ENCODE peak calls at places on chromosomes 6 and 20, in five cellular contexts. K is naive thymus-derived CD4-positive, alpha-beta T cell; G is small intestine; E is tibial artery; P is transverse colon. Z is an unnamed sample. For H3K9me3, the result is how much of the 10 kb centered on the place peaks cover.

GRCh38 chr6:124069230-124069815 is 265.7 kb downstream of the NKAIN2 start:
- DNase-seq in K (no peak), G (no peak), E (no peak), P (no peak), Z (no peak)

GRCh38 chr6:73610444-73611275 is 43.1 kb downstream of the SLC17A5 start:
- DNase-seq in K (peak), G (peak), E (no peak), P (no peak), Z (no peak)

GRCh38 chr6:130913119-130913518 is 85.9 kb downstream of the SMLR1 start:
- DNase-seq in K (peak), G (peak), E (no peak), P (no peak), Z (no peak)

GRCh38 chr6:163814494-163815364 is 400.2 kb downstream of the QKI start:
- DNase-seq in K (no peak), G (no peak), E (no peak), P (no peak), Z (no peak)

GRCh38 chr20:18628330-18628941 is 40.6 kb downstream of the DTD1 start:
- DNase-seq in K (no peak), G (peak), E (no peak), P (peak), Z (peak)

GRCh38 chr6:25942561-25943147 is 12.2 kb upstream of the SLC17A2 start:
- DNase-seq in K (peak), G (peak), E (no peak), P (no peak), Z (no peak)

GRCh38 chr20:51801220-51801991 is 915 bp downstream of the SALL4 start:
- DNase-seq in K (no peak), G (no peak), E (no peak), P (no peak), Z (no peak)

GRCh38 chr6:70673601-70674000 is 5.9 kb downstream of the SMAP1 start:
- DNase-seq in K (no peak), G (no peak), E (no peak), P (no peak), Z (no peak)

GRCh38 chr6:69007781-69008180 is 372.7 kb downstream of the ADGRB3 start:
- DNase-seq in K (no peak), G (no peak), E (no peak), P (no peak), Z (no peak)

GRCh38 chr6:142871910-142872331 is 73.1 kb downstream of the HIVEP2 start:
- DNase-seq in K (peak), G (peak), E (no peak), P (peak), Z (peak)

GRCh38 chr20:51217347-51218045 is 194.6 kb upstream of the KCNG1 start:
- DNase-seq in K (no peak), G (no peak), E (no peak), P (no peak), Z (no peak)

GRCh38 chr20:1800180-1800579 is 95.0 kb upstream of the SIRPA start:
- DNase-seq in K (no peak), G (no peak), E (no peak), P (no peak), Z (no peak)

GRCh38 chr6:141607956-141608355 is 524.8 kb upstream of the GJE1 start:
- DNase-seq in K (no peak), G (no peak), E (no peak), P (no peak), Z (no peak)

GRCh38 chr6:158869010-158869603 is 49.9 kb upstream of the EZR start:
- DNase-seq in K (no peak), G (peak), E (no peak), P (no peak), Z (no peak)

GRCh38 chr20:7358670-7359069 is 581.6 kb downstream of the HAO1 start:
- DNase-seq in K (no peak), G (no peak), E (no peak), P (no peak), Z (no peak)

GRCh38 chr20:21183722-21184121 is 57.8 kb downstream of the KIZ start:
- DNase-seq in K (no peak), G (peak), E (no peak), P (no peak), Z (no peak)

GRCh38 chr6:89984926-89985743 is 90.9 kb downstream of the GJA10 start:
- DNase-seq in K (no peak), G (no peak), E (no peak), P (no peak), Z (no peak)

GRCh38 chr6:102127253-102127652 is 733.7 kb downstream of the GRIK2 start:
- DNase-seq in K (no peak), G (no peak), E (no peak), P (no peak), Z (no peak)

GRCh38 chr20:3744806-3745685 is 12.6 kb downstream of the HSPA12B start:
- DNase-seq in K (peak), G (peak), E (no peak), P (peak), Z (peak)

GRCh38 chr6:74578339-74578738 is 627.5 kb downstream of the COL12A1 start:
- DNase-seq in K (no peak), G (no peak), E (no peak), P (no peak), Z (no peak)

GRCh38 chr6:45054610-45055009 is 273.5 kb upstream of the RUNX2 start:
- DNase-seq in K (no peak), G (no peak), E (no peak), P (no peak), Z (no peak)

GRCh38 chr6:41682497-41682961 is 44.3 kb downstream of the MDFI start:
- DNase-seq in K (no peak), G (no peak), E (peak), P (no peak), Z (peak)

GRCh38 chr20:61127311-61128044 is 124.6 kb upstream of the CDH4 start:
- DNase-seq in K (no peak), G (no peak), E (no peak), P (no peak), Z (no peak)

GRCh38 chr6:38143191-38144154 is 323.9 kb downstream of the ZFAND3 start:
- DNase-seq in K (no peak), G (no peak), E (no peak), P (no peak), Z (no peak)

GRCh38 chr20:5808901-5809300 is 58.7 kb downstream of the SHLD1 start:
- DNase-seq in K (no peak), G (no peak), E (no peak), P (no peak), Z (no peak)

GRCh38 chr6:106117579-106117978 is 31.4 kb downstream of the PRDM1 start:
- DNase-seq in K (peak), G (peak), E (no peak), P (no peak), Z (peak)

GRCh38 chr20:37294262-37294981 is 5.0 kb downstream of the MANBAL start:
- DNase-seq in K (no peak), G (no peak), E (no peak), P (no peak), Z (no peak)

GRCh38 chr6:107115695-107116327 is 496 bp upstream of the BEND3 start:
- DNase-seq in K (peak), G (peak), E (no peak), P (peak), Z (peak)

DNA sequence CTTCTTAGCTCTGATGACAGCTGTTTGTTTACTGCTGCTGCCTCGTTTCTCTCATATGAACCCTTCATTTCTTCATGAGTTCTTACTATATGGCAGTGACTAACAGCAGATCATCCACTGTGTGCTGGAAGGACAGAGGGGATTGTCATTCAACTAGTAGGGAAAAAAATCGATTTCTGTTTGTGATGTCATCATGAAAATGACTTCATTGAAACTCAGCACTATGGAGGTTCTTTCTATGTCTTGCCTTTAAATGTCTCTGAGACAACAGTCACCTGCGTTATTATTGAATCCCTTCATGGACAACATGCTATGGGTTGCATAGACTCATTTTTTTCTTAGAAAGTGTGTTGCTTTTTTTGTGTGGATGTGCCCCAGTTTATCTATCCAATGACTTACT is 394.4 kb downstream of the DOK5 start:
- DNase-seq in K (no peak), G (no peak), E (no peak), P (no peak), Z (no peak)
- H3K9me3 ChIP-seq in K (under half), G (under half), E (under half), P (under half), Z (under half)

GRCh38 chr20:29123861-29124260 is 2133.6 kb upstream of the DEFB115 start:
- DNase-seq in K (no peak), G (no peak), E (no peak), P (no peak), Z (no peak)
- H3K9me3 ChIP-seq in K (under half), G (under half), E (under half), P (under half), Z (under half)

GRCh38 chr6:170130771-170131241 is 160.1 kb downstream of the DLL1 start:
- DNase-seq in K (no peak), G (no peak), E (peak), P (no peak), Z (no peak)

GRCh38 chr6:170131351-170131750 is 159.5 kb downstream of the DLL1 start:
- DNase-seq in K (no peak), G (no peak), E (peak), P (no peak), Z (peak)

GRCh38 chr6:170132011-170132521 is 158.8 kb downstream of the DLL1 start:
- DNase-seq in K (no peak), G (no peak), E (peak), P (no peak), Z (no peak)

GRCh38 chr6:170134077-170135040 is 156.5 kb downstream of the DLL1 start:
- DNase-seq in K (no peak), G (no peak), E (peak), P (no peak), Z (peak)

DNA sequence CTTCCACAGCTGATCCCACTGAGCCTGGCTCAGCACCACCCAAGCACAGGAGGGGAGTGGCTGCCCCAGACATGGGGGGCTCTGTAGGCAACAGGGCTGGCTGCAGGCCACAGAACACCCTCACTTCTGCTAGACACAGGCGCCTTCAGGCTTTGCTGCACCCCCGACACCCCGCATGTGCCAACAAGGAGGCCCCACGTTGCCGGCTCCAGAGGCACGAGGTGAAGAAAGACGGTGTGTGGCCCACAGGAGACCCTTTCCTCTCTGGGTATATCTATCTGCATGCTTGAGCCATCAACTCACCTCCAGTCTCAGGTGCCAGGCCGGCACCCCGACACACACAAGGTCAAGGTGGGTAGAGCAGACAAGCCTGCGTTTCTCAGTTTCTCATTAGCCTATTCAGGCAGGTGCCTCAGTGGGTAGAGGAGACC is 158.3 kb downstream of the DLL1 start:
- DNase-seq in K (no peak), G (no peak), E (no peak), P (no peak), Z (peak)
- H3K9me3 ChIP-seq in K (under half), G (under half), E (under half), P (under half), Z (under half)

DNA sequence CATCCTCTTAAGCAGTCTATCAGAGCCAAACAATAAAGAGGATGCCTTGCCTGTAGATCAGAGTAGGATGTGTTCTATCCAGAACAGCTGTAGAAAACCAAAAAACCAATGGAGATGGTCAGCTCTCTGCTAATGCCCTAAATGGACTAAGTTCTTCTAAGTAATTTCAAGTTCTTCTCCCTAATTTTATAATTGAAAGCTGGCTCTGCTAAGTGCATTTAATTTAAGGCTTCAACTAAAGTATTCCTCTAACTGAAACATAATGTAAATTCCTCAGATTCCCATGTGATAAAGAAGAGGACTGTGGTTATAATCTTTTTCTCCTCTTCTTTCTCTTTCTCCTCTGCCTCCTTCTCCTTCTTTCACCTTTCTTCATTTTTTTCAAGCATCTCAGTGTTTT is 709.5 kb downstream of the KIF16B start:
- DNase-seq in K (no peak), G (no peak), E (no peak), P (no peak), Z (no peak)
- H3K9me3 ChIP-seq in K (under half), G (under half), E (under half), P (under half), Z (under half)

GRCh38 chr20:42641886-42642285 is 547.8 kb downstream of the PTPRT start:
- DNase-seq in K (no peak), G (no peak), E (no peak), P (no peak), Z (no peak)
- H3K9me3 ChIP-seq in K (under half), G (under half), E (under half), P (under half), Z (under half)

GRCh38 chr6:113934101-113934500 is 36.8 kb downstream of the HDAC2 start:
- DNase-seq in K (no peak), G (no peak), E (no peak), P (no peak), Z (no peak)

GRCh38 chr6:113927001-113927400 is 43.9 kb downstream of the HDAC2 start:
- DNase-seq in K (no peak), G (no peak), E (no peak), P (no peak), Z (no peak)

GRCh38 chr6:113924199-113924791 is 46.7 kb downstream of the HDAC2 start:
- DNase-seq in K (no peak), G (no peak), E (no peak), P (no peak), Z (no peak)

GRCh38 chr6:113930183-113930582 is 40.8 kb downstream of the HDAC2 start:
- DNase-seq in K (no peak), G (no peak), E (no peak), P (no peak), Z (no peak)
- H3K9me3 ChIP-seq in K (under half), G (under half), E (under half), P (under half), Z (under half)

GRCh38 chr6:167566711-167567141 is 241.8 kb downstream of the TTLL2 start:
- DNase-seq in K (no peak), G (no peak), E (no peak), P (no peak), Z (peak)
- H3K9me3 ChIP-seq in K (under half), G (under half), E (under half), P (under half), Z (under half)

GRCh38 chr6:137656735-137657134 is 162.5 kb upstream of the OLIG3 start:
- DNase-seq in K (no peak), G (no peak), E (no peak), P (no peak), Z (no peak)
- H3K9me3 ChIP-seq in K (under half), G (under half), E (under half), P (under half), Z (under half)

GRCh38 chr6:18897350-18897749 is 510.2 kb downstream of the RNF144B start:
- DNase-seq in K (no peak), G (no peak), E (no peak), P (no peak), Z (no peak)
- H3K9me3 ChIP-seq in K (under half), G (under half), E (under half), P (under half), Z (under half)

Z was measured in Peyer's patch.